ENCODE peak calls at places on chromosomes 11 and 22, in ten cellular contexts. R, N, D, Y, T, G, B, Z, Q and C are unnamed samples.

GRCh38 chr22:37633082-37633692 is 6.3 kb upstream of the SH3BP1 start:
- DNase-seq in R (no peak), N (no peak), D (no peak), Y (peak), T (no peak), G (no peak), B (no peak), Z (peak), Q (no peak), C (no peak)

GRCh38 chr11:47716692-47717091 is 1.5 kb upstream of the AGBL2 start:
- DNase-seq in R (no peak), N (no peak), D (no peak), Y (no peak), T (peak), G (no peak), B (no peak), Z (no peak), Q (no peak), C (peak)

GRCh38 chr22:38284042-38284402 is 11.2 kb upstream of the TMEM184B start:
- DNase-seq in R (peak), N (peak), D (no peak), Y (no peak), T (no peak), G (peak), B (no peak), Z (no peak), Q (no peak), C (no peak)

GRCh38 chr11:68354181-68354872 is 41.9 kb downstream of the LRP5 start:
- DNase-seq in R (peak), N (peak), D (no peak), Y (no peak), T (peak), G (peak), B (no peak), Z (no peak), Q (no peak), C (no peak)

GRCh38 chr11:65539401-65540289 is 14.8 kb downstream of the SCYL1 start:
- DNase-seq in R (no peak), N (no peak), D (no peak), Y (peak), T (no peak), G (peak), B (no peak), Z (no peak), Q (no peak), C (no peak)

GRCh38 chr11:104694259-104695070 is 203.8 kb downstream of the CASP12 start:
- DNase-seq in R (peak), N (peak), D (no peak), Y (no peak), T (no peak), G (no peak), B (no peak), Z (no peak), Q (no peak), C (no peak)

GRCh38 chr11:123590296-123590912 is 64.0 kb downstream of the SCN3B start:
- DNase-seq in R (peak), N (peak), D (peak), Y (no peak), T (no peak), G (peak), B (no peak), Z (no peak), Q (no peak), C (no peak)

GRCh38 chr11:83047515-83048225 is 24.0 kb downstream of the RAB30 start:
- DNase-seq in R (peak), N (no peak), D (no peak), Y (no peak), T (no peak), G (no peak), B (no peak), Z (no peak), Q (no peak), C (no peak)

GRCh38 chr11:67483901-67484665 is 1.3 kb downstream of the AIP start:
- DNase-seq in R (no peak), N (no peak), D (no peak), Y (peak), T (no peak), G (no peak), B (no peak), Z (peak), Q (no peak), C (peak)

GRCh38 chr11:107040447-107041444 is 22.5 kb upstream of the GUCY1A2 start:
- DNase-seq in R (peak), N (no peak), D (no peak), Y (no peak), T (no peak), G (no peak), B (no peak), Z (no peak), Q (no peak), C (no peak)

GRCh38 chr11:79244175-79244804 is 196.5 kb downstream of the TENM4 start:
- DNase-seq in R (peak), N (peak), D (no peak), Y (no peak), T (no peak), G (no peak), B (no peak), Z (no peak), Q (no peak), C (no peak)